ENCODE peak calls at places on chromosomes 1 and 21, in four cellular contexts. L is OCI-LY7, C is neuronal stem cell, M is fibroblast of lung. P is an unnamed sample.

GRCh38 chr21:9755611-9756010 is 765.8 kb upstream of the TPTE start:
- DNase-seq in C (no peak), L (no peak), M (no peak), P (no peak)

GRCh38 chr1:183989078-183989577 is 48.4 kb downstream of the COLGALT2 start:
- DNase-seq in M (peak; percentile 81), L (no peak), C (no peak), P (no peak)

GRCh38 chr1:18673976-18674375 is 43.3 kb downstream of the PAX7 start:
- DNase-seq in L (peak; percentile 37), C (no peak), M (no peak), P (peak; percentile 43)

GRCh38 chr1:163346326-163346870 is 24.6 kb downstream of the NUF2 start:
- DNase-seq in M (peak; percentile 7), L (no peak), C (no peak), P (no peak)

GRCh38 chr21:43331962-43332458 is 94.9 kb downstream of the SIK1 start:
- DNase-seq in L (no peak), M (peak; percentile 91), C (no peak), P (no peak)

GRCh38 chr1:226973371-226973897 is 33.3 kb downstream of the COQ8A start:
- DNase-seq in C (no peak), L (no peak), M (no peak), P (no peak)

GRCh38 chr1:41811978-41812852 is 106.5 kb downstream of the HIVEP3 start:
- DNase-seq in L (peak; percentile 50), M (peak; percentile 89), C (peak; percentile 59), P (peak; percentile 93)

GRCh38 chr1:31297273-31298247 is 728 bp downstream of the ZCCHC17 start:
- DNase-seq in L (peak; percentile 13), M (peak; percentile 15), C (peak; percentile 1), P (peak; percentile 59)

GRCh38 chr1:237111807-237112206 is 69.8 kb downstream of the RYR2 start:
- DNase-seq in M (no peak), C (no peak), L (no peak), P (no peak)

GRCh38 chr1:200334661-200335256 is 75.1 kb downstream of the ZNF281 start:
- DNase-seq in L (no peak), M (no peak), C (no peak), P (no peak)

GRCh38 chr1:246113555-246114095 is 393.5 kb downstream of the SMYD3 start:
- DNase-seq in C (no peak), M (no peak), L (no peak), P (no peak)

GRCh38 chr1:167447521-167448136 is 70.7 kb downstream of the CD247 start:
- DNase-seq in L (peak; percentile 80), C (no peak), M (no peak), P (peak; percentile 79)

GRCh38 chr1:1208713-1209433 is 2.5 kb upstream of the TNFRSF18 start:
- DNase-seq in C (no peak), L (no peak), M (peak; percentile 51), P (peak; percentile 57)

GRCh38 chr1:230140221-230141001 is 73.4 kb downstream of the GALNT2 start:
- DNase-seq in C (no peak), M (peak; percentile 64), L (no peak), P (no peak)

GRCh38 chr1:228287541-228288425 is 79.9 kb downstream of the OBSCN start:
- DNase-seq in M (no peak), L (no peak), C (no peak), P (no peak)

GRCh38 chr1:10171995-10172669 is 38.2 kb upstream of the KIF1B start:
- DNase-seq in M (no peak), L (no peak), C (no peak), P (no peak)

GRCh38 chr1:74767490-74767889 is 34.5 kb downstream of the TYW3 start:
- DNase-seq in M (no peak), L (peak; percentile 21), C (no peak), P (peak; percentile 75)

GRCh38 chr1:192805832-192806323 is 3.0 kb upstream of the RGS2 start:
- DNase-seq in C (no peak), M (peak; percentile 91), L (peak; percentile 73), P (peak; percentile 82)

GRCh38 chr21:37402251-37402867 is 35.8 kb downstream of the DYRK1A start:
- DNase-seq in C (no peak), L (no peak), M (no peak), P (no peak)

GRCh38 chr1:231040800-231041704 is 998 bp upstream of the FAM89A start:
- DNase-seq in L (no peak), M (no peak), C (no peak), P (no peak)

GRCh38 chr1:219542828-219543518 is 69.9 kb downstream of the ZC3H11B start:
- DNase-seq in M (peak; percentile 99), C (no peak), L (no peak), P (no peak)

GRCh38 chr1:172609528-172609927 is 49.4 kb upstream of the FASLG start:
- DNase-seq in L (peak; percentile 12), C (no peak), M (peak; percentile 6), P (peak; percentile 44)

GRCh38 chr21:44510508-44511218 is 29.3 kb downstream of the KRTAP10-1 start:
- DNase-seq in L (peak; percentile 66), C (peak; percentile 72), M (no peak), P (peak; percentile 87)

GRCh38 chr21:30463713-30464112 is 16.5 kb downstream of the KRTAP19-1 start:
- DNase-seq in M (no peak), C (no peak), L (peak; percentile 6), P (peak; percentile 75)

GRCh38 chr1:3011631-3012510 is 9.4 kb upstream of the ACTRT2 start:
- DNase-seq in L (no peak), M (no peak), C (no peak), P (no peak)

GRCh38 chr1:185398599-185398998 is 81.6 kb upstream of the IVNS1ABP start:
- DNase-seq in C (no peak), M (no peak), L (no peak), P (no peak)

GRCh38 chr1:114107474-114108175 is 46.0 kb downstream of the SYT6 start:
- DNase-seq in L (no peak), C (no peak), M (no peak), P (no peak)

GRCh38 chr1:231931846-231932454 is 305.4 kb downstream of the DISC1 start:
- DNase-seq in C (no peak), M (no peak), L (peak; percentile 19), P (peak; percentile 73)

GRCh38 chr1:107626075-107626796 is 338.7 kb downstream of the VAV3 start:
- DNase-seq in M (peak; percentile 20), L (no peak), C (no peak), P (no peak)

DNA sequence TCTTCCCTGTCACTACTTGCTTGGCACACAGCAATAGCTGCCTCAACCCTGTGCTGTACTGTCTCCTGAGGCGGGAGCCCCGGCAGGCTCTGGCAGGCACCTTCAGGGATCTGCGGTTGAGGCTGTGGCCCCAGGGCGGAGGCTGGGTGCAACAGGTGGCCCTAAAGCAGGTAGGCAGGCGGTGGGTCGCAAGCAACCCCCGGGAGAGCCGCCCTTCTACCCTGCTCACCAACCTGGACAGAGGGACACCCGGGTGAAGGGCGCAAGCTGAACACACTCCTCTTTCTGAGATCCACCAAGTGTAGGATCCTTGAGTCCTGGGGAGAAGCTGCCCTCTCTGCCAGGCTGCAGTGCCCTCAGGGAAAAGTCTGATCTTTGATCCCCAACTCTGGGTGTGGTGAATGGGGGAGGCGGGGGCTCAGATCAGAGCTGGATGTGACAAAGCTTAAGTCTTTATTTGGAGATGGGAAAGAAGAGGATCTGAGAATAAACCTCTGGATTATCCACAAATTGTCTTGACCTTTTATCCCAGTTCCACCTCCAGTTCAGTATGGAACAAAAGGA is 1.2 kb downstream of the RXFP4 start:
- DNase-seq in L (no peak), M (no peak), C (no peak), P (peak; percentile 54)
- H3K4me1 ChIP-seq in L (peaks cover 90% of the 10 kb centered on the region), M (peaks cover 3% of the 10 kb centered on the region), C (peaks cover 14% of the 10 kb centered on the region), P (peaks cover 81% of the 10 kb centered on the region)

GRCh38 chr1:188325211-188325610 is 1496.5 kb downstream of the PLA2G4A start:
- DNase-seq in L (no peak), C (no peak), M (no peak), P (no peak)
- H2AFZ ChIP-seq in L (no peak overlapping the region), C (no peak overlapping the region), M (no peak overlapping the region), P (no peak overlapping the region)

DNA sequence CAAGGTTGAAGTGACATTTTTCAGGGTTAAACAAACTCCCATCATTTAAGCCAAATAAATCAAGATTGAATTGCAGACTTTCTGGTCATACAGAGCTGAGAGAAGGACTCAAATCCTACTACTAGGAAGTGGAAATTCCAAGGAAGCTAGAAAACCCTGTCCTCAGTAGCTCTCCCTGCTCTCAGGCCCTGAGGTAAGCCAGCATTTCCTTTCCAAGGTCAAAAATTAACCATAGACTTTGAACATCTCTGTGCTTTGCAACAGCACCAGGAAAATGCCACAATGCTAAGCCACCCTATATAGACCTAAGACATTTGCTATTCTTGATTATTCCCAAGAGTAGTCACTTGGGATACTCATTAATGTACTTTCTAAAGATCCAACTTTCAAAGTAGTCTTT is 45.1 kb downstream of the LUZP1 start:
- DNase-seq in L (no peak), C (no peak), M (no peak), P (no peak)
- H3K4me1 ChIP-seq in L (peaks cover 12% of the 10 kb centered on the region), C (peaks cover 4% of the 10 kb centered on the region), M (peaks cover 3% of the 10 kb centered on the region), P (no peaks in the 10 kb centered on the region)

GRCh38 chr1:211701733-211702132 is 26.3 kb upstream of the NEK2 start:
- DNase-seq in C (no peak), M (no peak), L (no peak), P (no peak)
- H2AFZ ChIP-seq in C (no peak overlapping the region), M (no peak overlapping the region), L (no peak overlapping the region), P (no peak overlapping the region)

GRCh38 chr1:39394598-39394997 is 96.8 kb upstream of the BMP8A start:
- DNase-seq in M (peak; percentile 61), C (no peak), L (peak; percentile 66), P (no peak)
- H3K4me1 ChIP-seq in M (peaks cover 56% of the 10 kb centered on the region), C (peaks cover 18% of the 10 kb centered on the region), L (peaks cover 49% of the 10 kb centered on the region), P (no peaks in the 10 kb centered on the region)

GRCh38 chr1:21946836-21947587 is 9.9 kb upstream of the HSPG2 start:
- DNase-seq in C (no peak), L (no peak), M (no peak), P (no peak)
- H2AFZ ChIP-seq in C (peak overlapping the region; percentile 54), L (no peak overlapping the region), M (no peak overlapping the region), P (no peak overlapping the region)

GRCh38 chr1:164773146-164773545 is 214.2 kb downstream of the PBX1 start:
- DNase-seq in L (no peak), M (no peak), C (no peak), P (no peak)

GRCh38 chr1:164772635-164773034 is 213.7 kb downstream of the PBX1 start:
- DNase-seq in L (no peak), C (no peak), M (peak; percentile 99), P (no peak)

GRCh38 chr1:164771568-164772350 is 212.8 kb downstream of the PBX1 start:
- DNase-seq in M (peak; percentile 88), L (no peak), C (no peak), P (no peak)

GRCh38 chr1:164774819-164775654 is 216.1 kb downstream of the PBX1 start:
- DNase-seq in M (no peak), C (no peak), L (no peak), P (no peak)

DNA sequence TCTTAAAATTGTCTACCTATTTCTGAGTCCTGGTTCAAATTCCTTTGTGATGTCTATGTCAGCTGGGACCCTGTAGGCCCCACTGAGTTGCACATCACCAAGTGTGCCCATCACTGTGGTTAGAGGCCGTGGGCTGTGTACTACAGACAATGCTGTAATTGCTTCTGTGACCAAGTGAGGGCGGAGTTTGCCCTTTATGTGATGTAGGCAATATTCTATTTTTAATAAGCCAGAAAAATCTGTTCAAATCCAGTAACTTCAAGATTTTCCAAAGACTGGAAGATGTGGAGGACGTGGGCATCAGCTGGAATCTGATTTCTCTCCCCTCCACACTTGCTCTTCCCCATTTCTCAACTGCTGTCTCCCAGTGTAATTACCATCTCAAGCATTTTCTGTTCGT is 215.4 kb downstream of the PBX1 start:
- DNase-seq in C (no peak), L (no peak), M (no peak), P (no peak)
- H3K4me1 ChIP-seq in C (peaks cover 11% of the 10 kb centered on the region), L (no peaks in the 10 kb centered on the region), M (peaks cover 28% of the 10 kb centered on the region), P (no peaks in the 10 kb centered on the region)

GRCh38 chr1:151536499-151536898 is 3.6 kb upstream of the TUFT1 start:
- DNase-seq in M (no peak), L (no peak), C (no peak), P (no peak)
- H2AFZ ChIP-seq in M (no peak overlapping the region), L (no peak overlapping the region), C (no peak overlapping the region), P (no peak overlapping the region)